ENCODE peak calls at places on chromosomes 2 and 18, in eight cellular contexts. L, M, E, Z, D, H, X and Y are unnamed samples.
A peak's percentile ranks its signal among the peaks of the same experiment; 100 is the strongest.

GRCh38 chr18:24342347-24342746 is 55.3 kb downstream of the OSBPL1A start:
- DNase-seq in X (no peak), Z (no peak), L (no peak), H (no peak), E (no peak), D (no peak), M (no peak), Y (no peak)

GRCh38 chr2:30932850-30933249 is 125.6 kb upstream of the CAPN13 start:
- DNase-seq in L (no peak), Z (no peak), D (no peak), E (no peak), H (no peak), M (no peak), X (no peak), Y (peak; percentile 66)

GRCh38 chr2:71510196-71510807 is 56.9 kb downstream of the DYSF start:
- DNase-seq in M (peak; percentile 42), H (peak; percentile 59), X (peak; percentile 77), D (no peak), E (peak; percentile 33), Z (peak; percentile 87), L (peak; percentile 86), Y (peak; percentile 67)

GRCh38 chr2:219019436-219019835 is 21.9 kb downstream of the CFAP65 start:
- DNase-seq in L (no peak), Z (no peak), H (no peak), X (no peak), E (no peak), D (no peak), M (no peak), Y (no peak)

GRCh38 chr2:27929916-27930486 is 39.5 kb downstream of the BABAM2 start:
- DNase-seq in H (no peak), M (peak; percentile 72), E (no peak), D (no peak), L (no peak), Z (no peak), X (no peak), Y (no peak)

GRCh38 chr2:74567862-74568261 is 13.3 kb downstream of the DOK1 start:
- DNase-seq in H (no peak), Z (no peak), E (no peak), L (no peak), X (no peak), M (no peak), D (no peak), Y (no peak)

GRCh38 chr18:362914-363295 is 95.1 kb upstream of the THOC1 start:
- DNase-seq in E (no peak), L (no peak), M (peak; percentile 7), D (no peak), X (no peak), Z (no peak), H (no peak), Y (no peak)

GRCh38 chr2:136086253-136087016 is 31.5 kb downstream of the CXCR4 start:
- DNase-seq in Z (peak; percentile 36), L (no peak), H (no peak), M (no peak), D (no peak), E (no peak), X (no peak), Y (no peak)

GRCh38 chr2:32061973-32062861 is 1.1 kb upstream of the SPAST start:
- DNase-seq in E (no peak), L (peak; percentile 76), X (peak; percentile 37), H (no peak), Z (peak; percentile 50), D (no peak), M (peak; percentile 78), Y (peak; percentile 37)

GRCh38 chr18:10912790-10913560 is 236.4 kb downstream of the PIEZO2 start:
- DNase-seq in X (no peak), Z (no peak), L (no peak), M (peak; percentile 86), H (no peak), D (no peak), E (no peak), Y (no peak)

GRCh38 chr2:28956890-28957289 is 24.2 kb upstream of the TOGARAM2 start:
- DNase-seq in E (peak; percentile 44), H (no peak), X (no peak), L (peak; percentile 70), D (no peak), M (no peak), Z (no peak), Y (no peak)

GRCh38 chr18:59624384-59624760 is 72.9 kb downstream of the CCBE1 start:
- DNase-seq in D (no peak), M (no peak), H (no peak), L (no peak), X (no peak), Z (no peak), E (no peak), Y (no peak)

GRCh38 chr18:59617468-59617932 is 79.7 kb downstream of the CCBE1 start:
- DNase-seq in E (no peak), H (no peak), X (no peak), L (no peak), Z (peak; percentile 71), M (no peak), D (no peak), Y (no peak)

GRCh38 chr18:59623456-59624383 is 73.5 kb downstream of the CCBE1 start:
- DNase-seq in E (no peak), M (no peak), X (no peak), L (no peak), D (no peak), Z (no peak), H (no peak), Y (no peak)

GRCh38 chr18:59620381-59620780 is 76.8 kb downstream of the CCBE1 start:
- DNase-seq in D (no peak), H (no peak), Z (no peak), X (no peak), L (no peak), M (no peak), E (no peak), Y (no peak)

DNA sequence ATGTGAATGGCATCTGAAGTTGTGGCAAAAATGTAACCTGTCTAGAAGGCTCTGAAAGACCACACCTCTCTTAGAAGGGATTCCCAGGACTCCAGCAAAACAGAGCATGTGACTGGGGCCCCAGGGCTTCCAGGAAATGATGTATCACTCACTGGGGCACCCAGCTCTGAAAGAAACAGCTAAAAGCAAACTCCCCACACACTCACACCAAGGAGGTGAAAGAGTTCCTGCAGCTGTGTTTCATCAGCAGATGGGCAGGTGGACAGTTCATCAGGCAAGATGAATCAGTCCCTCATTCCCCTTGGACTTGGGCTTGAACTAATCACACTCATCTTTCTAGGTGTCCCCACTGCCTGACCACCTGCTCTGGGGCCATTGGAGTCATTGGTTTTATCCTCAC is 76.2 kb downstream of the CCBE1 start:
- DNase-seq in X (no peak), E (no peak), D (no peak), Z (no peak), L (no peak), M (no peak), H (no peak), Y (no peak)
- TF ChIP-seq POLR2AphosphoS5 in X (no peak), E (no peak), D (no peak), Z (no peak), L (no peak), M (no peak), H (no peak), Y (no peak)

DNA sequence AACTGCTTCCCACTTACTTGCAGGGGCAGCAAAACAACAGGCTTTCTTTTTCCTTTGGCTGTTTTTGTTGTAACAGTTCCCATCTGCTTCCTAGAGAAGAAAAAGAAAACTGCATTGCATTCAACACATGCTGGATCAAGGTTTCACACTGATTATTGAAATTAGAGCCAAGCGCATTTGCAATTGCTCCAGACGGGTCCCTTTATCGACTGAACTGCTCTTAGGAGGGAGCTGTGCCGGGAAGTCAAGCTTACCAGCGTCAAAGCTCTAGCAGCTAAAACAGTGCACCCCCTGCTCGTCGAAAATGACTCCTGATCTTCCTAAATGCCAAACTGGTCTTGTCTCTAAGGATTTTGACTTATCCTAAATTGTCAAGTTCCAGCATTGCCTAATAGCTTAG is 164.0 kb upstream of the SESTD1 start:
- DNase-seq in X (no peak), H (no peak), Z (no peak), M (no peak), E (no peak), D (no peak), L (peak; percentile 48), Y (no peak)
- TF ChIP-seq REST in X (no peak), H (no peak), Z (no peak), M (no peak), E (no peak), D (no peak), L (no peak), Y (no peak)

GRCh38 chr2:197973772-197974171 is 169.4 kb downstream of the PLCL1 start:
- DNase-seq in H (no peak), D (no peak), L (no peak), Z (no peak), X (no peak), M (no peak), E (no peak), Y (no peak)

GRCh38 chr2:197965756-197966155 is 161.4 kb downstream of the PLCL1 start:
- DNase-seq in X (no peak), E (no peak), H (no peak), D (no peak), Z (no peak), M (no peak), L (no peak), Y (no peak)

GRCh38 chr2:197972587-197972986 is 168.2 kb downstream of the PLCL1 start:
- DNase-seq in D (no peak), H (no peak), X (no peak), M (no peak), L (no peak), E (no peak), Z (no peak), Y (no peak)

GRCh38 chr2:197972017-197972416 is 167.6 kb downstream of the PLCL1 start:
- DNase-seq in E (no peak), H (no peak), L (no peak), D (no peak), X (no peak), Z (no peak), M (no peak), Y (no peak)

DNA sequence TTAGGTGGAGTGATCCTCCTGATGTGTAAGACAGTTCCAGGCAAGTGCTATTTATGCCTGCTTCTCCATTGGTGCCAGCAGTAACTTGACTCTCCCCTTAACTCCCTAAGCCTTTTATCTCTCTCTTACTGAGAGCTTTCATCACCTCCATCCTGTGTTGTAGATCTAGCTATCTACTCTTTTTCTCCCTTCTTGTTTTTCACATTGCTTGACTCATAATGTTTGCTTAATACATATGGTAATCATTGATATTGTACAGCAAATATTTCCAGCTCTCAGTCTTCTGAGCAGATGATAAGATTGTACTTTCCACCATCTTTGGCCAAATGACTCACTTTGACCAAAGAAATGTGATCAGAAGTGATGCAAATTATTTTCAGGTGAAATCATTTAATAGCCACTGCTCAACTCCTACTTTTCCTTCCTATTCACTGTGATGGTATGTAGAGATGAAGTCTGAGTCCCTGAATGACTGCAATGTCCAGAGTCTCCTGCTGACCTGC is 165.0 kb downstream of the PLCL1 start:
- DNase-seq in L (no peak), E (no peak), Z (no peak), H (no peak), D (no peak), M (no peak), X (peak; percentile 13), Y (no peak)
- TF ChIP-seq POLR2AphosphoS5 in L (no peak), E (no peak), Z (no peak), H (no peak), D (no peak), M (no peak), X (no peak), Y (no peak)

DNA sequence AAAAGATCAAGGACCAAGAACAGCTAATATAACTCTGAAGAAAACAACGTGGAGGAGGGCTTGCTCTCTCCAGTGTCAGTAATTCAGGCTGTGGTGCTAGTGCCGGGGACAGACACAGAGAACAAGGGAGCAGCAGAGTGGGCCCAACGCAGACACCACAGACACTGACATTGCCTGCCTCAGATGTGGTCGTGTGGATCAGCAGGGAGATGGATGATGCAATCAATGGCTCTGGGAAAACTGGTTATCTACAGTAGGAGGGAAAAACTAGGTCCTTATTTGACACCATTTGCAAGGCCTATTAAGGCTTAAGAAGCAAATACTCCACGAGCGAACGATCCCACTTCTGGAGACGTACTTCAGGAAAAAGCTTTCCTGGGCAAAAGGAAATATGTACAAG is 36.1 kb downstream of the HDLBP start:
- DNase-seq in X (no peak), D (no peak), Z (no peak), E (no peak), H (no peak), M (peak; percentile 46), L (no peak), Y (no peak)
- TF ChIP-seq REST in X (no peak), D (no peak), Z (no peak), E (no peak), H (no peak), M (no peak), L (no peak), Y (no peak)